ENCODE peak calls at places on chromosomes 4 and X, in four cellular contexts. B, U, C and Y are unnamed samples.
A peak's percentile ranks its signal among the peaks of the same experiment; 100 is the strongest.

GRCh38 chrX:100864967-100865366 is 9.2 kb downstream of the NOX1 start:
- DNase-seq in C (no peak), U (no peak), B (no peak), Y (no peak)

GRCh38 chrX:151762802-151763201 is 28.3 kb downstream of the CNGA2 start:
- DNase-seq in B (no peak), U (no peak), C (peak; percentile 8), Y (no peak)

GRCh38 chr4:58776627-58777026 is 1666.4 kb upstream of the IGFBP7 start:
- DNase-seq in C (peak; percentile 60), U (no peak), B (no peak), Y (no peak)

GRCh38 chr4:52989865-52990264 is 127.7 kb downstream of the RASL11B start:
- DNase-seq in B (no peak), C (no peak), U (no peak), Y (no peak)

GRCh38 chrX:155028749-155029360 is 2.2 kb downstream of the FUNDC2 start:
- DNase-seq in B (no peak), U (no peak), C (peak; percentile 17), Y (no peak)

GRCh38 chr4:127732623-127733199 is 2.5 kb downstream of the SLC25A31 start:
- DNase-seq in B (peak; percentile 12), C (peak; percentile 33), U (no peak), Y (peak; percentile 35)

GRCh38 chrX:41381685-41382084 is 47.7 kb downstream of the DDX3X start:
- DNase-seq in B (no peak), C (peak; percentile 93), U (peak; percentile 18), Y (peak; percentile 89)

GRCh38 chr4:71711044-71711984 is 72.6 kb downstream of the GC start:
- DNase-seq in U (no peak), B (no peak), C (no peak), Y (no peak)

GRCh38 chr4:4762909-4763814 is 96.3 kb upstream of the MSX1 start:
- DNase-seq in B (peak; percentile 86), C (peak; percentile 10), U (no peak), Y (no peak)

GRCh38 chr4:132893787-132894186 is 255.3 kb upstream of the PCDH10 start:
- DNase-seq in C (no peak), B (no peak), U (no peak), Y (no peak)

GRCh38 chrX:51893931-51894696 is 691 bp downstream of the MAGED1 start:
- DNase-seq in U (no peak), B (no peak), C (peak; percentile 7), Y (no peak)
- TF ChIP-seq POLR2AphosphoS2 in U (no peak), B (no peak), C (no peak), Y (no peak)

GRCh38 chr4:173827707-173828106 is 297.7 kb upstream of the HAND2 start:
- DNase-seq in C (no peak), U (no peak), B (no peak), Y (no peak)

GRCh38 chr4:173821031-173821430 is 291.0 kb upstream of the HAND2 start:
- DNase-seq in B (no peak), C (no peak), U (no peak), Y (no peak)

GRCh38 chr4:173821851-173822250 is 291.8 kb upstream of the HAND2 start:
- DNase-seq in B (no peak), C (no peak), U (no peak), Y (no peak)
- TF ChIP-seq POLR2AphosphoS2 in B (no peak), C (no peak), U (no peak), Y (no peak)

GRCh38 chr4:158769175-158769831 is 477 bp downstream of the FNIP2 start:
- DNase-seq in C (no peak), U (peak; percentile 49), B (no peak), Y (no peak)
- TF ChIP-seq POLR2AphosphoS2 in C (no peak), U (no peak), B (no peak), Y (no peak)

GRCh38 chrX:11580789-11581188 is 84.9 kb downstream of the ARHGAP6 start:
- DNase-seq in C (no peak), B (no peak), U (no peak), Y (no peak)

GRCh38 chrX:11589573-11590110 is 76.1 kb downstream of the ARHGAP6 start:
- DNase-seq in U (no peak), B (no peak), C (no peak), Y (no peak)

GRCh38 chrX:11579856-11580595 is 85.7 kb downstream of the ARHGAP6 start:
- DNase-seq in C (no peak), B (no peak), U (no peak), Y (no peak)

GRCh38 chrX:11588097-11588496 is 77.6 kb downstream of the ARHGAP6 start:
- DNase-seq in B (no peak), U (no peak), C (no peak), Y (no peak)

GRCh38 chrX:11585174-11585573 is 80.5 kb downstream of the ARHGAP6 start:
- DNase-seq in C (no peak), B (no peak), U (no peak), Y (no peak)
- TF ChIP-seq POLR2AphosphoS2 in C (no peak), B (no peak), U (no peak), Y (no peak)

GRCh38 chr4:116500225-116500624 is 585.2 kb downstream of the TRAM1L1 start:
- DNase-seq in B (no peak), U (no peak), C (no peak), Y (no peak)

DNA sequence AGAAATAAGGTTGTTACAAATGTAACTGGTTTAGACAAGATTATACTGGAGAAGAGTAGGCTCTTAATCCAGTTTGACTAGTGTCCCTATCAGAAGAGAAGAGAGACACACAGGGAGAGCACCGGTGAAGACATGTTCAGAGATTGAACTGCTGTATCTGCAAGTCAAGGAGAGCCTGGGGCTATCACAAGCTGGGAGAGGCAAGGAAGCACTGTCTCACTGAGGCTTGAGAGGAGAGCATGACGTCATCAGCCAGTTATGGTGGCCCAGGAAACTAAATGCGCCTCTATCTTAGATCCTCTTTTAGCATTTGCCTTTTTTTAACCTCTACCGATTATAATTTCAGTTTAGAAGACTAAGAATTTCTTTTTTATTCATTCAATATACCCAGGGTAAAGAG is 583.4 kb downstream of the TRAM1L1 start:
- DNase-seq in B (no peak), C (no peak), U (no peak), Y (no peak)
- TF ChIP-seq POLR2AphosphoS2 in B (no peak), C (no peak), U (no peak), Y (no peak)

DNA sequence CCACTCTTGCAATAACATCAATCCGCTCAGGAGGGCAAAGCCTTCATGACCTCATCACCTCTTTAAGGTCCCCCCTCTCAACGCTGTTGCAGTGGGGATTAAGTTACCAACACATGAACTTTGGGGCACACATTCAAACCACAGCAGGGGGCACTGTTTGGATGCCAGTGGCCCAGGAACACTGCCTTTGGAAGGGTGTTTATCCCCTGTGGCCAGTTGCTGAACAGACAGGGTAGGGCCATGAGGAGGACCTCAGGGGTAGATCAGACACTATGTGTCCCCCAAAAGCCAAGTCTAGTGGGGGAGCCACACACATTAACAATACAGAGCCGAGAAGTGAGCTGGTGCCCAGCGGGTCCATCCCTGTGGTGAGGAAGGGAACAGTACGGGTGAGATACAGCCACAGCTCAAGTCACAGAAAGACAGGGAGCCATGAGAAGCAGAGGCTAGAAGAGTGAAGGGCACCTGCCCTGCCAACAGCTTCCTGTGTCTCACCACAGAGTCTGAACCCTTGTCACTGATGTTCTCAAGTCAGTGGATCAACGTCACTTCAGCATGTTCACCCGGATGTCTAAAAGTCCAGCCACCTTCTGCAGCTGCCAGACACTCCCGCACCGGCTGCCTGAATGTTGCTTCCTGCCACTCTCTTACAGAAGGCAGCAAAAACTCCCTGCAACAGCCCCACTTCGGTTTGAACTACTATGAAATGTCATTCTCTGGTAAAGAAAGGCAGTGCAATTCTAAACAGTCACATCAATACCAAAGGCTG is 19.9 kb upstream of the MXD4 start:
- DNase-seq in C (no peak), B (peak; percentile 41), U (no peak), Y (no peak)
- TF ChIP-seq POLR2AphosphoS2 in C (no peak), B (no peak), U (no peak), Y (no peak)

GRCh38 chrX:106696502-106696901 is 30.0 kb upstream of the RNF128 start:
- DNase-seq in U (no peak), B (no peak), C (no peak), Y (peak; percentile 2)
- TF ChIP-seq POLR2AphosphoS2 in U (no peak), B (no peak), C (no peak), Y (no peak)

DNA sequence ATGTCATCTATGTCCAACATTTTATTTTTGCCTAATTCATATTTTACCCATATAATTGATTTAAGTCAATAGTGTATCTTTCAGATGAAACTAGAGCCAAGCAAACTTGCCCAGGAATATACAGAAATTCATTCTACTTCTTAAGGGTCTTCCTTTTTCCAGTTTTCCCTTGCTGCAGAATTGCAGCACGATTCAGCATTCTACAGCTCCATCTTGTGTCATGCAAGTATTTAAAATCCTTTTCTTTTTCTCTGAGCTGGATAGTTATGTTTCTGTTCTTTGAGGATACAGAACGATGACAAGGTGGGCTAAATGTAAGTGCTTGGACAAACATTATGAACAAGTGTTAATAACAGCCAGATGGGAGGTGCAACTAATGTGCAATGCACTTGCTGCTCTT is 1821.8 kb downstream of the ARAP2 start:
- DNase-seq in U (no peak), C (peak; percentile 10), B (no peak), Y (no peak)
- TF ChIP-seq POLR2AphosphoS2 in U (no peak), C (no peak), B (no peak), Y (no peak)

GRCh38 chrX:17521871-17522693 is 147.1 kb downstream of the NHS start:
- DNase-seq in B (no peak), U (peak; percentile 8), C (peak; percentile 67), Y (no peak)
- TF ChIP-seq POLR2AphosphoS2 in B (no peak), U (no peak), C (no peak), Y (no peak)

GRCh38 chr4:147853706-147854105 is 121.8 kb downstream of the ARHGAP10 start:
- DNase-seq in B (no peak), U (no peak), C (no peak), Y (no peak)
- TF ChIP-seq POLR2AphosphoS2 in B (no peak), U (no peak), C (no peak), Y (no peak)